ENCODE peak calls at places on chromosomes 13 and 19, in five cellular contexts. One of them, this sample, is unnamed.

GRCh38 chr19:35862528-35862927 is 5.8 kb downstream of the KIRREL2 start:
- DNase-seq in cardiac muscle cell: no peak
- DNase-seq in stomach: no peak
- DNase-seq in thyroid gland: no peak
- DNase-seq in neuronal stem cell: no peak
- DNase-seq in this sample: no peak

GRCh38 chr19:6100284-6100915 is 9.9 kb downstream of the RFX2 start:
- DNase-seq in cardiac muscle cell: no peak
- DNase-seq in stomach: no peak
- DNase-seq in thyroid gland: no peak
- DNase-seq in neuronal stem cell: no peak
- DNase-seq in this sample: no peak

GRCh38 chr13:99505814-99506269 is 4.6 kb downstream of the TM9SF2 start:
- DNase-seq in cardiac muscle cell: no peak
- DNase-seq in stomach: no peak
- DNase-seq in thyroid gland: no peak
- DNase-seq in neuronal stem cell: no peak
- DNase-seq in this sample: no peak

GRCh38 chr13:101398191-101398590 is 18.1 kb downstream of the NALCN start:
- DNase-seq in cardiac muscle cell: no peak
- DNase-seq in stomach: no peak
- DNase-seq in thyroid gland: no peak
- DNase-seq in neuronal stem cell: no peak
- DNase-seq in this sample: no peak

GRCh38 chr13:21018220-21018619 is 43.2 kb downstream of the LATS2 start:
- DNase-seq in cardiac muscle cell: no peak
- DNase-seq in stomach: no peak
- DNase-seq in thyroid gland: no peak
- DNase-seq in neuronal stem cell: no peak
- DNase-seq in this sample: no peak

GRCh38 chr19:13262450-13262849 is 112.2 kb downstream of the IER2 start:
- DNase-seq in cardiac muscle cell: peak; percentile 53
- DNase-seq in stomach: no peak
- DNase-seq in thyroid gland: no peak
- DNase-seq in neuronal stem cell: no peak
- DNase-seq in this sample: no peak

GRCh38 chr19:48400018-48400742 is 6.7 kb downstream of the GRIN2D start:
- DNase-seq in cardiac muscle cell: peak; percentile 58
- DNase-seq in stomach: peak; percentile 61
- DNase-seq in thyroid gland: peak; percentile 19
- DNase-seq in neuronal stem cell: no peak
- DNase-seq in this sample: peak; percentile 65

GRCh38 chr19:17052439-17052838 is 22.8 kb downstream of the HAUS8 start:
- DNase-seq in cardiac muscle cell: peak; percentile 60
- DNase-seq in stomach: peak; percentile 32
- DNase-seq in thyroid gland: peak; percentile 33
- DNase-seq in neuronal stem cell: no peak
- DNase-seq in this sample: no peak

GRCh38 chr13:20847298-20847697 is 55.2 kb downstream of the XPO4 start:
- DNase-seq in cardiac muscle cell: peak; percentile 86
- DNase-seq in stomach: no peak
- DNase-seq in thyroid gland: no peak
- DNase-seq in neuronal stem cell: no peak
- DNase-seq in this sample: no peak

GRCh38 chr13:23748591-23748990 is 140.6 kb downstream of the MIPEP start:
- DNase-seq in cardiac muscle cell: no peak
- DNase-seq in stomach: no peak
- DNase-seq in thyroid gland: peak; percentile 54
- DNase-seq in neuronal stem cell: no peak
- DNase-seq in this sample: no peak

GRCh38 chr13:113621046-113621445 is 36.5 kb downstream of the TFDP1 start:
- DNase-seq in cardiac muscle cell: no peak
- DNase-seq in stomach: no peak
- DNase-seq in thyroid gland: no peak
- DNase-seq in neuronal stem cell: no peak
- DNase-seq in this sample: no peak

GRCh38 chr19:22882797-22883196 is 50.7 kb downstream of the ZNF723 start:
- DNase-seq in cardiac muscle cell: no peak
- DNase-seq in stomach: no peak
- DNase-seq in thyroid gland: no peak
- DNase-seq in neuronal stem cell: no peak
- DNase-seq in this sample: no peak

GRCh38 chr13:106527806-106528205 is 7.7 kb downstream of the EFNB2 start:
- DNase-seq in cardiac muscle cell: peak; percentile 65
- DNase-seq in stomach: no peak
- DNase-seq in thyroid gland: no peak
- DNase-seq in neuronal stem cell: no peak
- DNase-seq in this sample: no peak

GRCh38 chr19:56105090-56105701 is 15.9 kb downstream of the ZNF787 start:
- DNase-seq in cardiac muscle cell: peak; percentile 78
- DNase-seq in stomach: peak; percentile 87
- DNase-seq in thyroid gland: peak; percentile 95
- DNase-seq in neuronal stem cell: peak; percentile 51
- DNase-seq in this sample: no peak

GRCh38 chr13:69226427-69226826 is 881.2 kb upstream of the ATXN8OS start:
- DNase-seq in cardiac muscle cell: no peak
- DNase-seq in stomach: no peak
- DNase-seq in thyroid gland: no peak
- DNase-seq in neuronal stem cell: no peak
- DNase-seq in this sample: no peak

GRCh38 chr13:59413121-59413520 is 750.6 kb downstream of the DIAPH3 start:
- DNase-seq in cardiac muscle cell: peak; percentile 32
- DNase-seq in stomach: no peak
- DNase-seq in thyroid gland: no peak
- DNase-seq in neuronal stem cell: no peak
- DNase-seq in this sample: no peak

GRCh38 chr13:95624020-95624419 is 20.5 kb downstream of the DZIP1 start:
- DNase-seq in cardiac muscle cell: peak; percentile 71
- DNase-seq in stomach: no peak
- DNase-seq in thyroid gland: peak; percentile 16
- DNase-seq in neuronal stem cell: peak; percentile 51
- DNase-seq in this sample: peak; percentile 19

GRCh38 chr19:49988433-49988832 is 27.5 kb upstream of the SIGLEC11 start:
- DNase-seq in cardiac muscle cell: no peak
- DNase-seq in stomach: no peak
- DNase-seq in thyroid gland: no peak
- DNase-seq in neuronal stem cell: no peak
- DNase-seq in this sample: peak; percentile 66

GRCh38 chr13:63864171-63864902 is 2448.7 kb upstream of the PCDH20 start:
- DNase-seq in cardiac muscle cell: no peak
- DNase-seq in stomach: no peak
- DNase-seq in thyroid gland: no peak
- DNase-seq in neuronal stem cell: no peak
- DNase-seq in this sample: no peak

GRCh38 chr13:20637811-20638210 is 65.7 kb upstream of the IL17D start:
- DNase-seq in cardiac muscle cell: no peak
- DNase-seq in stomach: no peak
- DNase-seq in thyroid gland: no peak
- DNase-seq in neuronal stem cell: no peak
- DNase-seq in this sample: no peak

GRCh38 chr13:104584481-104584880 is 1518.3 kb upstream of the SLC10A2 start:
- DNase-seq in cardiac muscle cell: no peak
- DNase-seq in stomach: no peak
- DNase-seq in thyroid gland: no peak
- DNase-seq in neuronal stem cell: no peak
- DNase-seq in this sample: no peak

GRCh38 chr19:53103903-53104203 is 631 bp upstream of the ZNF160 start:
- DNase-seq in cardiac muscle cell: no peak
- DNase-seq in stomach: no peak
- DNase-seq in thyroid gland: no peak
- DNase-seq in neuronal stem cell: no peak
- DNase-seq in this sample: no peak

GRCh38 chr19:53102701-53103140 is 501 bp downstream of the ZNF160 start:
- DNase-seq in cardiac muscle cell: peak; percentile 61
- DNase-seq in stomach: peak; percentile 29
- DNase-seq in thyroid gland: peak; percentile 45
- DNase-seq in neuronal stem cell: no peak
- DNase-seq in this sample: no peak

GRCh38 chr19:53102186-53102585 is 1.0 kb downstream of the ZNF160 start:
- DNase-seq in cardiac muscle cell: no peak
- DNase-seq in stomach: no peak
- DNase-seq in thyroid gland: no peak
- DNase-seq in neuronal stem cell: peak; percentile 5
- DNase-seq in this sample: no peak

GRCh38 chr19:53103141-53103902 is at the start of gene ZNF160:
- DNase-seq in cardiac muscle cell: peak; percentile 98
- DNase-seq in stomach: peak; percentile 98
- DNase-seq in thyroid gland: peak; percentile 99
- DNase-seq in neuronal stem cell: peak; percentile 95
- DNase-seq in this sample: peak; percentile 99

GRCh38 chr19:53101518-53101917 is 1.7 kb downstream of the ZNF160 start:
- DNase-seq in cardiac muscle cell: no peak
- DNase-seq in stomach: no peak
- DNase-seq in thyroid gland: no peak
- DNase-seq in neuronal stem cell: no peak
- DNase-seq in this sample: no peak
- H3K4me3 ChIP-seq in cardiac muscle cell: peak overlapping the region; percentile 86
- H3K4me3 ChIP-seq in stomach: no peak overlapping the region
- H3K4me3 ChIP-seq in thyroid gland: no peak overlapping the region
- H3K4me3 ChIP-seq in neuronal stem cell: no peak overlapping the region
- H3K4me3 ChIP-seq in this sample: no peak overlapping the region

GRCh38 chr13:44930907-44931676 is 58.2 kb downstream of the NUFIP1 start:
- DNase-seq in cardiac muscle cell: no peak
- DNase-seq in stomach: no peak
- DNase-seq in thyroid gland: no peak
- DNase-seq in neuronal stem cell: no peak
- DNase-seq in this sample: peak; percentile 18

GRCh38 chr13:44932850-44933251 is 56.4 kb downstream of the NUFIP1 start:
- DNase-seq in cardiac muscle cell: no peak
- DNase-seq in stomach: peak; percentile 45
- DNase-seq in thyroid gland: no peak
- DNase-seq in neuronal stem cell: no peak
- DNase-seq in this sample: peak; percentile 51

GRCh38 chr13:44934724-44935123 is 54.5 kb downstream of the NUFIP1 start:
- DNase-seq in cardiac muscle cell: no peak
- DNase-seq in stomach: no peak
- DNase-seq in thyroid gland: no peak
- DNase-seq in neuronal stem cell: no peak
- DNase-seq in this sample: peak; percentile 16

GRCh38 chr13:44930280-44930679 is 59.0 kb downstream of the NUFIP1 start:
- DNase-seq in cardiac muscle cell: no peak
- DNase-seq in stomach: no peak
- DNase-seq in thyroid gland: no peak
- DNase-seq in neuronal stem cell: no peak
- DNase-seq in this sample: no peak

GRCh38 chr13:44932171-44932849 is 57.0 kb downstream of the NUFIP1 start:
- DNase-seq in cardiac muscle cell: no peak
- DNase-seq in stomach: no peak
- DNase-seq in thyroid gland: no peak
- DNase-seq in neuronal stem cell: no peak
- DNase-seq in this sample: no peak
- H3K27ac ChIP-seq in cardiac muscle cell: no peak overlapping the region
- H3K27ac ChIP-seq in stomach: peak overlapping the region; percentile 62
- H3K27ac ChIP-seq in thyroid gland: no peak overlapping the region
- H3K27ac ChIP-seq in neuronal stem cell: no peak overlapping the region
- H3K27ac ChIP-seq in this sample: peak overlapping the region; percentile 57

GRCh38 chr13:52652980-52653303 is 306 bp downstream of the SUGT1 start:
- DNase-seq in cardiac muscle cell: no peak
- DNase-seq in stomach: no peak
- DNase-seq in thyroid gland: no peak
- DNase-seq in neuronal stem cell: no peak
- DNase-seq in this sample: no peak

GRCh38 chr13:52651880-52652169 is 811 bp upstream of the SUGT1 start:
- DNase-seq in cardiac muscle cell: no peak
- DNase-seq in stomach: no peak
- DNase-seq in thyroid gland: no peak
- DNase-seq in neuronal stem cell: no peak
- DNase-seq in this sample: no peak

GRCh38 chr13:52652170-52652979 is at the start of gene SUGT1:
- DNase-seq in cardiac muscle cell: peak; percentile 98
- DNase-seq in stomach: peak; percentile 98
- DNase-seq in thyroid gland: peak; percentile 99
- DNase-seq in neuronal stem cell: peak; percentile 95
- DNase-seq in this sample: peak; percentile 98

GRCh38 chr13:52646967-52647366 is 4.7 kb downstream of the HNRNPA1L2 start:
- DNase-seq in cardiac muscle cell: no peak
- DNase-seq in stomach: no peak
- DNase-seq in thyroid gland: no peak
- DNase-seq in neuronal stem cell: no peak
- DNase-seq in this sample: no peak

DNA sequence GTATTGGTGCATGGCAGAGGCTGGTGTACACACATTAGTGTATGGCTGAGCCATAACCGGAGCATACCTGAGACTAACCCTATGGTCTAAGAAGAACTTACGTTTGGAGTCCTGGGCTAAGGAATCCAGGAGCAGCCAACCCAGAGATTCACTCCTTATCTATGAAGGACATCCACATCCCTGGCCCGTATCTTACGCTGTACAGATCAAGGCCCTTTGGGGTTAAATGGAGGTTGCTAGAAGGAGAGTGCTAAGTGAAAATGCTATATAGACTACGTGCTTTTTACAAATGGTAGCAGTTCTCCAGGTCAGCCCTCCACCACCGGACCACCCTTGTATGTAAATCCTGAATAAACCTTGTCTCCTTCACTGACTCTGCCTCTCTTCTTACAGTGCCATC is 1.9 kb upstream of the SUGT1 start:
- DNase-seq in cardiac muscle cell: no peak
- DNase-seq in stomach: no peak
- DNase-seq in thyroid gland: no peak
- DNase-seq in neuronal stem cell: no peak
- DNase-seq in this sample: no peak
- H3K4me3 ChIP-seq in cardiac muscle cell: peak overlapping the region; percentile 71
- H3K4me3 ChIP-seq in stomach: peak overlapping the region; percentile 56
- H3K4me3 ChIP-seq in thyroid gland: no peak overlapping the region
- H3K4me3 ChIP-seq in neuronal stem cell: peak overlapping the region; percentile 81
- H3K4me3 ChIP-seq in this sample: peak overlapping the region; percentile 54

GRCh38 chr13:44362394-44363040 is 11.1 kb upstream of the SERP2 start:
- DNase-seq in cardiac muscle cell: no peak
- DNase-seq in stomach: no peak
- DNase-seq in thyroid gland: no peak
- DNase-seq in neuronal stem cell: no peak
- DNase-seq in this sample: peak; percentile 59

GRCh38 chr13:44365008-44365407 is 8.6 kb upstream of the SERP2 start:
- DNase-seq in cardiac muscle cell: no peak
- DNase-seq in stomach: no peak
- DNase-seq in thyroid gland: no peak
- DNase-seq in neuronal stem cell: no peak
- DNase-seq in this sample: no peak

GRCh38 chr13:44364019-44364418 is 9.6 kb upstream of the SERP2 start:
- DNase-seq in cardiac muscle cell: peak; percentile 75
- DNase-seq in stomach: no peak
- DNase-seq in thyroid gland: no peak
- DNase-seq in neuronal stem cell: no peak
- DNase-seq in this sample: no peak

GRCh38 chr13:44365899-44366298 is 7.7 kb upstream of the SERP2 start:
- DNase-seq in cardiac muscle cell: no peak
- DNase-seq in stomach: no peak
- DNase-seq in thyroid gland: no peak
- DNase-seq in neuronal stem cell: no peak
- DNase-seq in this sample: no peak

DNA sequence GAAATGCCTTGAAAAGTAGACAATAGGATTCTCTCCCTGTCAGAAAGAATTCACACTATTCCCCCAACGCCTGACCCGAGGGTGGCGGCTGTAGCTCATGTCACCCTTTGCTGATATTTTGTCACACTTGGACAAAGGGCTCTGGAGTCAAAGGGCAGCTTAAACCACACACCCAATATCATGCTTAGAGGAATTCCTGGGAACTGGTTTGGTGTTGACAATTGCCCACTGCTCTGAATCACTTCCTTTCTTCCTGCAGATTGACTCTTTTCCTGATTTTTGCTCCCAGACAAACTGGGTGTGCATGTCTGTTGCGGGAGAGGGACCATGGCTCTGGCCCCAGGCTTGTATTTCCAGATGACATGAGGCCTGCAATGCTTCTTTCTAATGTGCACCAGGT is 9.0 kb upstream of the SERP2 start:
- DNase-seq in cardiac muscle cell: no peak
- DNase-seq in stomach: no peak
- DNase-seq in thyroid gland: no peak
- DNase-seq in neuronal stem cell: peak; percentile 51
- DNase-seq in this sample: peak; percentile 75
- H3K27ac ChIP-seq in cardiac muscle cell: peak overlapping the region; percentile 73
- H3K27ac ChIP-seq in stomach: no peak overlapping the region
- H3K27ac ChIP-seq in thyroid gland: no peak overlapping the region
- H3K27ac ChIP-seq in neuronal stem cell: peak overlapping the region; percentile 84
- H3K27ac ChIP-seq in this sample: peak overlapping the region; percentile 53